ENCODE peak calls at places on chromosome 10, in six cellular contexts. C, O, A, W, L and R are unnamed samples.

GRCh38 chr10:112546474-112546873 is 99.5 kb downstream of the VTI1A start:
- DNase-seq in C (no peak), O (no peak), A (no peak), W (no peak), L (no peak), R (no peak)

GRCh38 chr10:78170026-78170475 is 136.4 kb downstream of the RPS24 start:
- DNase-seq in C (no peak), O (no peak), A (no peak), W (no peak), L (no peak), R (no peak)

GRCh38 chr10:30701471-30702173 is 72.1 kb upstream of the LYZL2 start:
- DNase-seq in C (no peak), O (no peak), A (no peak), W (no peak), L (peak), R (peak)

GRCh38 chr10:48801026-48801425 is 116.4 kb downstream of the WDFY4 start:
- DNase-seq in C (no peak), O (no peak), A (no peak), W (no peak), L (no peak), R (no peak)

GRCh38 chr10:22531441-22531840 is 182.9 kb downstream of the PIP4K2A start:
- DNase-seq in C (no peak), O (no peak), A (no peak), W (no peak), L (no peak), R (no peak)

GRCh38 chr10:69650589-69651261 is 20.7 kb downstream of the FAM241B start:
- DNase-seq in C (no peak), O (no peak), A (no peak), W (no peak), L (no peak), R (no peak)

GRCh38 chr10:87546221-87546620 is 41.5 kb downstream of the MINPP1 start:
- DNase-seq in C (no peak), O (no peak), A (no peak), W (no peak), L (peak), R (no peak)

GRCh38 chr10:97571622-97572021 is 957 bp upstream of the ANKRD2 start:
- DNase-seq in C (no peak), O (no peak), A (no peak), W (no peak), L (no peak), R (no peak)

GRCh38 chr10:104330168-104331117 is 7.8 kb downstream of the ITPRIP start:
- DNase-seq in C (no peak), O (peak), A (no peak), W (no peak), L (no peak), R (no peak)

GRCh38 chr10:132135398-132135872 is 51.3 kb upstream of the DPYSL4 start:
- DNase-seq in C (no peak), O (no peak), A (no peak), W (no peak), L (no peak), R (no peak)

GRCh38 chr10:120422459-120422858 is 34.6 kb upstream of the PLPP4 start:
- DNase-seq in C (no peak), O (no peak), A (no peak), W (no peak), L (no peak), R (no peak)

GRCh38 chr10:17730667-17731066 is 21.3 kb upstream of the TMEM236 start:
- DNase-seq in C (no peak), O (no peak), A (no peak), W (no peak), L (no peak), R (no peak)

GRCh38 chr10:121221991-121222390 is 370.8 kb downstream of the WDR11 start:
- DNase-seq in C (no peak), O (no peak), A (no peak), W (no peak), L (no peak), R (no peak)

GRCh38 chr10:19966751-19967150 is 150.5 kb downstream of the PLXDC2 start:
- DNase-seq in C (no peak), O (no peak), A (no peak), W (no peak), L (no peak), R (no peak)

GRCh38 chr10:86941991-86942421 is 15.4 kb downstream of the MMRN2 start:
- DNase-seq in C (no peak), O (no peak), A (no peak), W (no peak), L (no peak), R (no peak)

GRCh38 chr10:86642499-86642898 is 11.8 kb upstream of the OPN4 start:
- DNase-seq in C (no peak), O (no peak), A (no peak), W (peak), L (no peak), R (no peak)

GRCh38 chr10:100485841-100486495 is 23.2 kb downstream of the WNT8B start:
- DNase-seq in C (no peak), O (no peak), A (peak), W (no peak), L (no peak), R (no peak)

GRCh38 chr10:7819126-7819470 is 793 bp downstream of the TAF3 start:
- DNase-seq in C (peak), O (peak), A (peak), W (peak), L (no peak), R (peak)

GRCh38 chr10:117413928-117414618 is 38.8 kb upstream of the PDZD8 start:
- DNase-seq in C (no peak), O (peak), A (no peak), W (no peak), L (no peak), R (no peak)

GRCh38 chr10:56359837-56360236 is 1.2 kb downstream of the ZWINT start:
- DNase-seq in C (no peak), O (no peak), A (no peak), W (no peak), L (no peak), R (no peak)

GRCh38 chr10:131168238-131168875 is 143.2 kb downstream of the TCERG1L start:
- DNase-seq in C (no peak), O (no peak), A (peak), W (no peak), L (no peak), R (no peak)

GRCh38 chr10:117553171-117553814 is 10.7 kb downstream of the EMX2 start:
- DNase-seq in C (no peak), O (no peak), A (peak), W (no peak), L (no peak), R (no peak)

GRCh38 chr10:43292745-43293676 is 26.1 kb upstream of the RASGEF1A start:
- DNase-seq in C (no peak), O (peak), A (no peak), W (peak), L (no peak), R (no peak)

GRCh38 chr10:121409466-121410104 is 188.7 kb downstream of the FGFR2 start:
- DNase-seq in C (no peak), O (no peak), A (no peak), W (no peak), L (no peak), R (no peak)

GRCh38 chr10:14397069-14397468 is 66.3 kb upstream of the FRMD4A start:
- DNase-seq in C (no peak), O (no peak), A (no peak), W (no peak), L (no peak), R (no peak)

GRCh38 chr10:13658864-13659685 is 72.3 kb downstream of the PRPF18 start:
- DNase-seq in C (no peak), O (no peak), A (no peak), W (no peak), L (no peak), R (no peak)

GRCh38 chr10:71963756-71964668 is at the start of gene CHST3:
- DNase-seq in C (peak), O (no peak), A (peak), W (no peak), L (no peak), R (no peak)
- TF ChIP-seq POLR2AphosphoS5 in C (no peak), O (no peak), A (no peak), W (no peak), L (no peak), R (no peak)

GRCh38 chr10:61904711-61905445 is 3.4 kb downstream of the ARID5B start:
- DNase-seq in C (no peak), O (peak), A (no peak), W (peak), L (peak), R (no peak)
- TF ChIP-seq TAF1 in C (no peak), O (no peak), A (no peak), W (no peak), L (no peak), R (no peak)

GRCh38 chr10:52316005-52316404 is 1.9 kb downstream of the DKK1 start:
- DNase-seq in C (no peak), O (no peak), A (no peak), W (no peak), L (no peak), R (no peak)

GRCh38 chr10:52314822-52315552 is 906 bp downstream of the DKK1 start:
- DNase-seq in C (no peak), O (no peak), A (no peak), W (no peak), L (no peak), R (no peak)

GRCh38 chr10:52313350-52314006 is 603 bp upstream of the DKK1 start:
- DNase-seq in C (no peak), O (peak), A (peak), W (no peak), L (no peak), R (no peak)

GRCh38 chr10:52312999-52313349 is 1.1 kb upstream of the DKK1 start:
- DNase-seq in C (no peak), O (no peak), A (no peak), W (no peak), L (no peak), R (no peak)

DNA sequence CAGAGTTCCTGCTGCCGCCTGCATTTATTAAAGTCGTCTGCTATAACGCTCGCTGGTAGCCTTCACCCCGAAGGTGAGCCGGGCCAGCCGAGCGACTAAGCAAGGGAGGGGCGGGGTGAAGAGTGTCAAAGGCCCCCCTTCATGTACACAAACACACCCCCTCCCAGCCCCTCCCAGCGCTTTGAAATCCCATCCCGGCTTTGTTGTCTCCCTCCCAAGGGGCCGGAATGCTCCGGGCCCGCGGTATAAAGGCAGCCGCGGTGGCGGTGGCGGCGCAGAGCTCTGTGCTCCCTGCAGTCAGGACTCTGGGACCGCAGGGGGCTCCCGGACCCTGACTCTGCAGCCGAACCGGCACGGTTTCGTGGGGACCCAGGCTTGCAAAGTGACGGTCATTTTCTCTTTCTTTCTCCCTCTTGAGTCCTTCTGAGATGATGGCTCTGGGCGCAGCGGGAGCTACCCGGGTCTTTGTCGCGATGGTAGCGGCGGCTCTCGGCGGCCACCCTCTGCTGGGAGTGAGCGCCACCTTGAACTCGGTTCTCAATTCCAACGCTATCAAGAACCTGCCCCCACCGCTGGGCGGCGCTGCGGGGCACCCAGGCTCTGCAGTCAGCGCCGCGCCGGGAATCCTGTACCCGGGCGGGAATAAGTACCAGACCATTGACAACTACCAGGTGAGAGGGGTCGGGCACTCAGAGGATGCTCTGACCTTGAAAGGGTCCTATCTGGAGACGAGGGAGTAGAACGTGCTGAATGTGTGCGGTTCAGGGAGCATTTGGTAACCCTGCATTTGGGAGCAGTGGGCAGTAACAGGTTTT is at the start of gene DKK1:
- DNase-seq in C (no peak), O (peak), A (peak), W (no peak), L (no peak), R (no peak)
- TF ChIP-seq POLR2A in C (no peak), O (peak), A (no peak), W (no peak), L (no peak), R (no peak)

GRCh38 chr10:109894516-109894915 is 28.8 kb downstream of the XPNPEP1 start:
- DNase-seq in C (no peak), O (no peak), A (no peak), W (no peak), L (no peak), R (no peak)
- TF ChIP-seq POLR2AphosphoS5 in C (no peak), O (no peak), A (no peak), W (no peak), L (no peak), R (no peak)

DNA sequence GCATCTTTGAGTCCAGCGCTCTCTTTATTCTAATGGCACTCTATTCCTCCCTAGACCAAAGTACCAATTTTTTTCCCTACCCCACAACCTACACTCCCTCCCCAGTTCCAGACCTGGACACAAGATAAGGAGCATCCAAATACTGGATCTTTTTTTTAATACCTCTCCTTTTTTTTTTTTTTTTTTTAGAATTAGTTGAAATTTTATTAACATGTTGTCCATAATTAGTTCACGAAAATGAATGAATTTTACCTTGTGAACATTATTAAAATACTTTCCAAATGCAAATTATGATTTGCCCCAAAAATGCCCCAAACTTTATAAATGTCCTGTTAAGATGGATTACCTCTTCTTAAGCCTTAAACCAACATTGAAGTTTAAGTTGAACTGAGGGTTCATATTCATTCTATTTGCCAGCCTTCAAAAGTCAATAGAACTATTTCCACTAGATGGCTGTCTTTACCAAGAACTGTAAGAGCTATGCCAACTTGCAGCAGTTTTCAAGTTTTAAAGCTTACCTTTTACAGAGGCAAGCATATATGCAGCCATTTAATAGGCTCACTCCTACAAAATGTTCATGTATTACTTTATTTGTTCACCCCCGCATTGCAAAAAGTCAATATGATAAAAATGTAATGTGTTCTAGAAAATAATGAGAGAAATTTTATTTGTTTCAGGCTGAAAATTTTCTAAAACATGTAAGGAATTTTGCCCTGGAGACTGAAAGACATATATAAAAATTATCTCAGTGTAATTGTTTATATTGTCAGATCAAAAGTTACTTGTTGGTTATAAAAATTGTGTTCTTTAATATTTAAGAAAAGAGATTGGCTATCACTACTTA is 39.7 kb upstream of the TNKS2 start:
- DNase-seq in C (no peak), O (peak), A (no peak), W (no peak), L (peak), R (no peak)
- TF ChIP-seq TAF1 in C (no peak), O (no peak), A (no peak), W (no peak), L (no peak), R (no peak)